ENCODE peak calls at places on chromosomes 1 and 21, in eight cellular contexts. L is AG04449, C is HL-60, T is colonic mucosa, X is NCI-H1105, W is NCI-H1417, P is EH, O is glomerular endothelial cell. M is an unnamed sample.

GRCh38 chr1:155909894-155910293 is 1.3 kb downstream of the RIT1 start:
- DNase-seq in C (peak), P (peak), O (no peak), T (no peak), W (no peak), X (no peak), L (no peak), M (no peak)

GRCh38 chr1:244755673-244756072 is 79.8 kb upstream of the COX20 start:
- DNase-seq in C (no peak), X (no peak), L (no peak), T (no peak), O (no peak), W (no peak), P (no peak), M (no peak)

GRCh38 chr1:9321480-9321849 is 28.8 kb downstream of the SPSB1 start:
- DNase-seq in X (no peak), C (no peak), L (no peak), T (no peak), P (peak), O (no peak), W (peak), M (no peak)

GRCh38 chr1:202671388-202671787 is 38.9 kb downstream of the SYT2 start:
- DNase-seq in L (no peak), C (no peak), X (no peak), W (no peak), P (peak), T (peak), O (no peak), M (no peak)

GRCh38 chr1:39416609-39417008 is 74.8 kb upstream of the BMP8A start:
- DNase-seq in L (no peak), X (no peak), O (no peak), C (no peak), W (no peak), P (no peak), T (no peak), M (no peak)

GRCh38 chr21:29538115-29538514 is 239.4 kb downstream of the BACH1 start:
- DNase-seq in C (no peak), W (no peak), P (peak), X (no peak), L (peak), O (no peak), T (no peak), M (no peak)

GRCh38 chr21:38950388-38951094 is 144.8 kb downstream of the ETS2 start:
- DNase-seq in P (peak), W (peak), C (peak), T (peak), L (no peak), O (no peak), X (no peak), M (no peak)

GRCh38 chr1:36522461-36523229 is 39.9 kb upstream of the CSF3R start:
- DNase-seq in O (no peak), P (no peak), X (no peak), T (no peak), W (no peak), C (no peak), L (no peak), M (no peak)

GRCh38 chr1:108715932-108716331 is 3.2 kb downstream of the FNDC7 start:
- DNase-seq in P (no peak), L (no peak), T (no peak), O (no peak), C (no peak), X (no peak), W (no peak), M (no peak)

GRCh38 chr1:247111636-247112478 is 7.7 kb upstream of the ZNF669 start:
- DNase-seq in T (peak), L (no peak), O (no peak), P (peak), W (no peak), C (no peak), X (no peak), M (peak)

GRCh38 chr21:19874521-19874920 is 1123.7 kb upstream of the NCAM2 start:
- DNase-seq in L (no peak), W (no peak), X (no peak), C (no peak), P (no peak), T (no peak), O (no peak), M (no peak)

GRCh38 chr1:21050031-21050430 is 126.7 kb downstream of the EIF4G3 start:
- DNase-seq in P (peak), T (no peak), X (no peak), O (no peak), C (no peak), W (no peak), L (peak), M (no peak)

GRCh38 chr1:12600880-12601633 is 17.0 kb downstream of the DHRS3 start:
- DNase-seq in L (no peak), P (peak), T (peak), C (no peak), W (no peak), X (no peak), O (no peak), M (peak)

GRCh38 chr1:2076826-2077225 is 26.6 kb downstream of the PRKCZ start:
- DNase-seq in C (no peak), O (no peak), T (no peak), X (no peak), W (no peak), L (no peak), P (no peak), M (no peak)

GRCh38 chr1:29749021-29749420 is 512.7 kb downstream of the PTPRU start:
- DNase-seq in O (no peak), W (peak), X (no peak), C (no peak), L (no peak), T (no peak), P (no peak), M (no peak)

GRCh38 chr1:70207492-70207891 is 2.1 kb upstream of the LRRC40 start:
- DNase-seq in C (no peak), T (no peak), P (no peak), W (no peak), O (no peak), L (no peak), X (no peak), M (no peak)

GRCh38 chr1:100955322-100955721 is 59.4 kb downstream of the SLC30A7 start:
- DNase-seq in O (peak), W (no peak), P (peak), X (no peak), L (peak), T (no peak), C (no peak), M (no peak)

GRCh38 chr1:109112056-109112651 is 1.8 kb upstream of the ELAPOR1 start:
- DNase-seq in C (no peak), O (no peak), X (no peak), W (no peak), T (no peak), L (no peak), P (peak), M (no peak)

GRCh38 chr1:38115251-38115650 is 68.7 kb upstream of the POU3F1 start:
- DNase-seq in O (no peak), T (no peak), C (no peak), P (no peak), L (no peak), X (no peak), W (no peak), M (no peak)

GRCh38 chr1:96918406-96918805 is 196.8 kb downstream of the PTBP2 start:
- DNase-seq in O (no peak), L (peak), C (no peak), W (no peak), T (no peak), P (peak), X (no peak), M (no peak)

GRCh38 chr1:34460193-34460592 is 283.5 kb downstream of the C1orf94 start:
- DNase-seq in X (peak), T (peak), P (peak), W (peak), L (no peak), O (no peak), C (peak), M (no peak)

GRCh38 chr21:42009831-42010506 is at the start of gene ZBTB21:
- DNase-seq in P (peak), T (peak), C (peak), X (peak), O (peak), W (peak), L (peak), M (peak)

GRCh38 chr1:224828691-224829090 is 100.8 kb upstream of the DNAH14 start:
- DNase-seq in X (no peak), C (no peak), T (no peak), P (peak), L (peak), O (no peak), W (no peak), M (no peak)

GRCh38 chr1:89553195-89553584 is 28.6 kb downstream of the LRRC8B start:
- DNase-seq in W (no peak), X (peak), O (no peak), C (no peak), P (no peak), T (no peak), L (no peak), M (no peak)

GRCh38 chr1:1889847-1890505 is 911 bp downstream of the GNB1 start:
- DNase-seq in L (no peak), P (peak), W (peak), T (peak), O (no peak), X (peak), C (peak), M (no peak)

GRCh38 chr1:173122344-173122880 is 71.7 kb upstream of the TNFSF18 start:
- DNase-seq in O (no peak), T (no peak), L (no peak), W (no peak), P (peak), X (no peak), C (peak), M (no peak)

GRCh38 chr1:106768077-106768476 is 288.4 kb upstream of the PRMT6 start:
- DNase-seq in O (no peak), W (no peak), L (no peak), P (no peak), C (no peak), X (no peak), T (no peak), M (no peak)

GRCh38 chr1:119903443-119903835 is 7.1 kb upstream of the ADAM30 start:
- DNase-seq in C (no peak), P (peak), L (peak), W (no peak), T (no peak), O (no peak), X (no peak), M (no peak)

GRCh38 chr1:35544976-35545375 is 12.2 kb downstream of the KIAA0319L start:
- DNase-seq in W (no peak), C (peak), P (peak), O (no peak), T (no peak), X (peak), L (no peak), M (peak)